ENCODE peak calls at places on chromosomes 6 and 20, in six cellular contexts. M is esophagus squamous epithelium; H is mesenchymal stem cell; T is CD4-positive, alpha-beta memory T cell; X is psoas muscle; S is MM.1S. W is an unnamed sample.

GRCh38 chr20:16260911-16261310 is 312.3 kb downstream of the KIF16B start:
- DNase-seq in M (no peak), H (no peak), T (no peak), X (no peak), S (no peak), W (no peak)

GRCh38 chr6:85452441-85452881 is 2.6 kb downstream of the NT5E start:
- DNase-seq in M (no peak), H (peak), T (no peak), X (no peak), S (no peak), W (no peak)

GRCh38 chr20:17543531-17543961 is 12.4 kb upstream of the BFSP1 start:
- DNase-seq in M (no peak), H (peak), T (no peak), X (no peak), S (no peak), W (no peak)

GRCh38 chr6:41729624-41730023 is 5.8 kb downstream of the TFEB start:
- DNase-seq in M (no peak), H (no peak), T (no peak), X (no peak), S (no peak), W (no peak)

GRCh38 chr6:43859213-43859612 is 89.2 kb downstream of the VEGFA start:
- DNase-seq in M (no peak), H (no peak), T (no peak), X (no peak), S (no peak), W (no peak)

GRCh38 chr20:22729180-22729579 is 144.8 kb upstream of the FOXA2 start:
- DNase-seq in M (no peak), H (peak), T (no peak), X (no peak), S (no peak), W (no peak)

GRCh38 chr20:8330785-8331699 is 199.0 kb downstream of the PLCB1 start:
- DNase-seq in M (no peak), H (no peak), T (no peak), X (no peak), S (no peak), W (no peak)

GRCh38 chr6:170193326-170193821 is 97.5 kb downstream of the DLL1 start:
- DNase-seq in M (no peak), H (no peak), T (no peak), X (no peak), S (no peak), W (no peak)

GRCh38 chr20:37986873-37987601 is 46.2 kb downstream of the TTI1 start:
- DNase-seq in M (no peak), H (no peak), T (no peak), X (peak), S (no peak), W (no peak)

GRCh38 chr6:16839780-16840179 is 78.5 kb upstream of the ATXN1 start:
- DNase-seq in M (no peak), H (no peak), T (no peak), X (no peak), S (no peak), W (no peak)

GRCh38 chr6:16844183-16844582 is 82.9 kb upstream of the ATXN1 start:
- DNase-seq in M (no peak), H (no peak), T (no peak), X (no peak), S (no peak), W (no peak)

GRCh38 chr6:16840725-16841124 is 79.5 kb upstream of the ATXN1 start:
- DNase-seq in M (no peak), H (no peak), T (no peak), X (no peak), S (no peak), W (no peak)

GRCh38 chr6:16840291-16840690 is 79.0 kb upstream of the ATXN1 start:
- DNase-seq in M (no peak), H (no peak), T (no peak), X (no peak), S (no peak), W (no peak)

GRCh38 chr6:16841241-16841640 is 80.0 kb upstream of the ATXN1 start:
- DNase-seq in M (no peak), H (no peak), T (no peak), X (no peak), S (no peak), W (no peak)
- H3K27ac ChIP-seq in M (no peak), H (no peak), T (no peak), X (no peak), S (no peak), W (no peak)

DNA sequence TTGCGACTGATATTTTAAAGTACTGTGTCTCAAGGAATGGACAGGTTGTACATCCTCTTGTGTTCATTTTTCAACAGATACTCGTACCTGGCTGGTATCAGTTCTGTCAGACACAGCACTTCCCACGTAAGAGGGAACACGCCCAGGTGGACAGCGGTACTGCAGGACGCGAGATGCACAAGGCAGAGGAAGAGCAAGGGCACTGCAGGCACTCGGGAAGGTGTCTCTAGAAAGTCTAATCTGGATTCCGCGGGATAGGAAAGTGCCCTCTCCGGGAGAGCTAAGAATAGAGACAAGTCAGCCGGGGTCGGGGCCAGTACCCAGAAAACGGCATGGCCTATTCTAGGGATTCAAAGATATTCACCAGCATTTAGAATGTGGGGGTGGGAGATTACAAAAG is 94.2 kb upstream of the MBOAT1 start:
- DNase-seq in M (no peak), H (no peak), T (no peak), X (no peak), S (no peak), W (no peak)
- H3K27ac ChIP-seq in M (no peak), H (no peak), T (no peak), X (no peak), S (no peak), W (no peak)

GRCh38 chr20:10504893-10505292 is 69.8 kb downstream of the SLX4IP start:
- DNase-seq in M (no peak), H (peak), T (no peak), X (no peak), S (no peak), W (no peak)

GRCh38 chr20:10508468-10509251 is 73.6 kb downstream of the SLX4IP start:
- DNase-seq in M (no peak), H (peak), T (no peak), X (no peak), S (no peak), W (no peak)

GRCh38 chr20:10508060-10508459 is 73.0 kb downstream of the SLX4IP start:
- DNase-seq in M (no peak), H (peak), T (no peak), X (no peak), S (no peak), W (no peak)

GRCh38 chr20:10507052-10507451 is 71.9 kb downstream of the SLX4IP start:
- DNase-seq in M (no peak), H (no peak), T (no peak), X (no peak), S (no peak), W (no peak)

GRCh38 chr20:10505320-10506226 is 70.5 kb downstream of the SLX4IP start:
- DNase-seq in M (no peak), H (peak), T (no peak), X (peak), S (no peak), W (no peak)
- H3K27ac ChIP-seq in M (peak), H (no peak), T (no peak), X (peak), S (no peak), W (no peak)

DNA sequence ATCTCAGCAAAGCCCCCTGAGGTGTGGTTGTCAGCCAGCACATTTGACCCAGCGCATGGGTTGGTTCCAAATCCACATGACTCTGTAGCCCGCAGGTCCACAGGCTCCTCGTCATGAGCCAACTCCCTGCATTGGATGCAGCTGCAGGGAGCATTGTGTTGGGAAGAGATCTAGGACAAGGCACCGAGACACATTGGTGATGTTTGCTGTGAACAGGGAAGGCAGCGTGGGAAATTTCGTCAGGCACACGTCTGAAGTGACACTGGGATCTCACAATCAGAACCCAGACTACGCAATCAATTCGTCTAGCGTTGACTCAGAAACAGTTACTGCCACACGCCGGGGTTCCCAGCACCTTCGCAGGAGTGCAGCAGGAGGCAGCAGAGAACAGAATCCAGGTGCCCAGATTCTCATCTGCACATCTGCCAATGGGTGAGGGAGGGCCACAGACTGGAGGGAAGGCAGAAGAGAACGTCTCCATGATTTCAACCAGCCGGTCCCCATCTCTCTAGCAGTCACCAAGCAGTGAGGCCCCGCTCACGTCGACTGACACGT is 177.0 kb downstream of the TTLL2 start:
- DNase-seq in M (no peak), H (peak), T (no peak), X (no peak), S (no peak), W (no peak)
- H3K27ac ChIP-seq in M (no peak), H (no peak), T (no peak), X (no peak), S (no peak), W (no peak)

GRCh38 chr6:5471044-5471443 is 209.7 kb downstream of the FARS2 start:
- DNase-seq in M (no peak), H (peak), T (peak), X (peak), S (peak), W (peak)
- H3K27ac ChIP-seq in M (no peak), H (no peak), T (no peak), X (no peak), S (no peak), W (no peak)

W was measured in naive thymus-derived CD4-positive, alpha-beta T cell.